ENCODE peak calls at places on chromosomes 13 and 19, in five cellular contexts. Q is brain pericyte; H is left colon; J is uterus; T is stimulated activated effector memory CD8-positive, alpha-beta T cell treated with anti-CD3 and anti-CD28 coated beads, Interleukin-12 subunit alpha, Interleukin-12 subunit beta, amount 100 ng/mL, for 72 hours. Y is an unnamed sample.

GRCh38 chr19:38728752-38729541 is 15.3 kb downstream of the CAPN12 start:
- DNase-seq in T (no peak), H (peak; percentile 30), Q (no peak), J (peak; percentile 37), Y (peak; percentile 4)

GRCh38 chr13:25871389-25872125 is 180.3 kb downstream of the SHISA2 start:
- DNase-seq in T (no peak), H (no peak), J (no peak), Q (no peak), Y (no peak)

GRCh38 chr19:610801-611505 is 21.3 kb downstream of the HCN2 start:
- DNase-seq in T (peak; percentile 34), H (no peak), Q (peak; percentile 92), J (no peak), Y (no peak)

GRCh38 chr13:52450793-52451116 is 321 bp upstream of the VPS36 start:
- DNase-seq in J (no peak), T (no peak), H (no peak), Q (no peak), Y (no peak)

GRCh38 chr13:51734786-51735185 is 69.2 kb downstream of the DHRS12 start:
- DNase-seq in J (no peak), T (no peak), H (no peak), Q (no peak), Y (no peak)

GRCh38 chr19:28424662-28425430 is 788.1 kb downstream of the UQCRFS1 start:
- DNase-seq in T (no peak), H (no peak), J (peak; percentile 21), Q (no peak), Y (no peak)

GRCh38 chr19:45911291-45911690 is 3.3 kb downstream of the NANOS2 start:
- DNase-seq in Q (no peak), J (no peak), H (no peak), T (no peak), Y (no peak)

GRCh38 chr13:100512422-100512821 is 76.2 kb downstream of the GGACT start:
- DNase-seq in H (no peak), J (no peak), Q (no peak), T (no peak), Y (no peak)

GRCh38 chr19:54186934-54187381 is 2.4 kb downstream of the MBOAT7 start:
- DNase-seq in H (peak; percentile 92), T (no peak), J (no peak), Q (no peak), Y (no peak)

GRCh38 chr19:34230833-34231232 is 23.5 kb upstream of the GARRE1 start:
- DNase-seq in T (no peak), H (no peak), J (no peak), Q (no peak), Y (no peak)

GRCh38 chr13:44368062-44368591 is 5.5 kb upstream of the SERP2 start:
- DNase-seq in T (no peak), J (no peak), Q (peak; percentile 45), H (no peak), Y (no peak)

GRCh38 chr19:4732680-4733114 is 9.1 kb upstream of the DPP9 start:
- DNase-seq in J (peak; percentile 59), T (no peak), Q (no peak), H (peak; percentile 40), Y (peak; percentile 31)

Y was measured in prostate gland.